ENCODE peak calls at places on chromosomes 7 and 10, in ten cellular contexts. R, M, F, K, G, Q, B, T, H and E are unnamed samples.

GRCh38 chr7:94810496-94810895 is 96.9 kb upstream of the PPP1R9A start:
- DNase-seq in R (no peak), M (no peak), F (no peak), K (no peak), G (no peak), Q (no peak), B (no peak), T (no peak), H (peak; percentile 54), E (no peak)

GRCh38 chr10:24240001-24240751 is 31.2 kb downstream of the KIAA1217 start:
- DNase-seq in R (no peak), M (no peak), F (no peak), K (peak; percentile 43), G (no peak), Q (no peak), B (peak; percentile 54), T (no peak), H (no peak), E (no peak)

GRCh38 chr10:115093776-115094361 is 704 bp downstream of the ATRNL1 start:
- DNase-seq in R (peak; percentile 33), M (no peak), F (no peak), K (peak; percentile 2), G (no peak), Q (no peak), B (no peak), T (peak; percentile 75), H (no peak), E (no peak)

GRCh38 chr10:8402469-8403074 is 348.1 kb downstream of the GATA3 start:
- DNase-seq in R (no peak), M (peak; percentile 5), F (no peak), K (no peak), G (no peak), Q (no peak), B (peak; percentile 48), T (no peak), H (peak; percentile 50), E (no peak)

GRCh38 chr10:29895436-29895835 is 163.9 kb downstream of the JCAD start:
- DNase-seq in R (no peak), M (no peak), F (peak; percentile 88), K (peak; percentile 84), G (peak; percentile 22), Q (peak; percentile 71), B (peak; percentile 91), T (no peak), H (peak; percentile 99), E (peak; percentile 71)

GRCh38 chr10:44627591-44628354 is 242.9 kb upstream of the CXCL12 start:
- DNase-seq in R (no peak), M (peak; percentile 82), F (no peak), K (peak; percentile 90), G (no peak), Q (no peak), B (peak; percentile 88), T (no peak), H (peak; percentile 75), E (no peak)

GRCh38 chr7:78232806-78233205 is 434.2 kb downstream of the PHTF2 start:
- DNase-seq in R (no peak), M (no peak), F (no peak), K (peak; percentile 70), G (no peak), Q (no peak), B (no peak), T (no peak), H (peak; percentile 46), E (no peak)

GRCh38 chr7:21355406-21355874 is 72.4 kb upstream of the SP4 start:
- DNase-seq in R (no peak), M (no peak), F (no peak), K (no peak), G (no peak), Q (no peak), B (no peak), T (no peak), H (no peak), E (no peak)

GRCh38 chr10:58784361-58784760 is 271.7 kb downstream of the BICC1 start:
- DNase-seq in R (no peak), M (peak; percentile 40), F (no peak), K (no peak), G (no peak), Q (no peak), B (peak; percentile 55), T (no peak), H (no peak), E (no peak)

GRCh38 chr10:100656479-100656878 is 88.9 kb upstream of the PAX2 start:
- DNase-seq in R (peak; percentile 65), M (no peak), F (no peak), K (peak; percentile 43), G (no peak), Q (peak; percentile 79), B (peak; percentile 49), T (peak; percentile 69), H (no peak), E (no peak)

GRCh38 chr7:1734331-1734730 is 64.3 kb downstream of the ELFN1 start:
- DNase-seq in R (no peak), M (no peak), F (no peak), K (no peak), G (no peak), Q (no peak), B (no peak), T (no peak), H (no peak), E (no peak)

DNA sequence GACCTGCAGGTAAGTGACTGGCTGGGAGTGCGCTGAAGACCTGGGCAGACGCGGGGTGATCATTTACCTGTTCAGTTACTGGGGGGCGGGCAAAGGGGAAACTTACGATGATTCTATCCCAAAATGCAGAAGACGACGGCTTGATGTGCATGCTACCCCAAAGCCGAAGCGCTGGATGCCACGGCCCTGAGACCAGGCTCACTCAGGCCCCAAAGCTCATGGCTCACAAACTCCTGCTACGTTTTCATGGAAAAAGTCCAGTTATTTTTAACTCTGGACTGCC is 200.6 kb downstream of the DIP2C start:
- DNase-seq in R (no peak), M (no peak), F (no peak), K (no peak), G (no peak), Q (no peak), B (no peak), T (no peak), H (no peak), E (no peak)
- H3K4me1 ChIP-seq in R (peaks cover 5% of the 10 kb centered on the region), M (no peaks in the 10 kb centered on the region), F (peaks cover 25% of the 10 kb centered on the region), K (peaks cover 24% of the 10 kb centered on the region), G (peaks cover 61% of the 10 kb centered on the region), Q (no peaks in the 10 kb centered on the region), B (no peaks in the 10 kb centered on the region), T (no peaks in the 10 kb centered on the region), H (peaks cover 11% of the 10 kb centered on the region), E (peaks cover 58% of the 10 kb centered on the region)

GRCh38 chr10:101691081-101691480 is 3.9 kb downstream of the FBXW4 start:
- DNase-seq in R (no peak), M (no peak), F (no peak), K (no peak), G (no peak), Q (no peak), B (no peak), T (no peak), H (no peak), E (no peak)
- H3K4me1 ChIP-seq in R (peaks cover 22% of the 10 kb centered on the region), M (peaks cover 16% of the 10 kb centered on the region), F (peaks cover 21% of the 10 kb centered on the region), K (peaks cover 23% of the 10 kb centered on the region), G (peaks cover 36% of the 10 kb centered on the region), Q (peaks cover 27% of the 10 kb centered on the region), B (peaks cover 61% of the 10 kb centered on the region), T (peaks cover 25% of the 10 kb centered on the region), H (peaks cover 4% of the 10 kb centered on the region), E (peaks cover 36% of the 10 kb centered on the region)

DNA sequence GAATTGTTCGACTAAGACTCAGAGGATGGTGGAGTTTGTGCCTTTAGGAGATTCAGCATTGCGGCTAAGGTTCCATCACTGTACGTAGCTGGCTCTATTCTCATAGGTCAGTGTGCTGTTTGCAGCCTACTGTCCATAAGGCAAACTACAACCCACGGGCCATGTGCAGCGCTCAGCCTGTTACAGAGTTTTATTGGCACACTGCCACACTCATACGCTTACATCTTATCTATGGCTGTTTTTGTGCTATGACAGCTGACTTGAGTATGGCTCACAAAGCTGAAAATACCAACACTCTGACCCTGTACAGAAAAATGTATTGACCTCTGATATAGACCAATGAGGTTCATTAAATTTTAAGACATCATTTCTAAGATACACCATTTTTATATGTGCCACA is 114.5 kb downstream of the ARID5B start:
- DNase-seq in R (no peak), M (no peak), F (peak; percentile 57), K (no peak), G (no peak), Q (no peak), B (peak; percentile 85), T (no peak), H (no peak), E (no peak)
- H3K4me1 ChIP-seq in R (no peaks in the 10 kb centered on the region), M (peaks cover 10% of the 10 kb centered on the region), F (peaks cover 19% of the 10 kb centered on the region), K (peaks cover 50% of the 10 kb centered on the region), G (peaks cover 47% of the 10 kb centered on the region), Q (peaks cover 15% of the 10 kb centered on the region), B (no peaks in the 10 kb centered on the region), T (peaks cover 15% of the 10 kb centered on the region), H (peaks cover 16% of the 10 kb centered on the region), E (peaks cover 42% of the 10 kb centered on the region)

GRCh38 chr7:69780377-69780776 is 182.1 kb downstream of the AUTS2 start:
- DNase-seq in R (no peak), M (no peak), F (no peak), K (no peak), G (peak; percentile 33), Q (peak; percentile 72), B (peak; percentile 25), T (no peak), H (peak; percentile 68), E (no peak)

GRCh38 chr7:69787736-69788431 is 189.6 kb downstream of the AUTS2 start:
- DNase-seq in R (no peak), M (no peak), F (no peak), K (no peak), G (no peak), Q (no peak), B (no peak), T (no peak), H (no peak), E (no peak)

GRCh38 chr7:69781412-69781846 is 183.2 kb downstream of the AUTS2 start:
- DNase-seq in R (no peak), M (no peak), F (no peak), K (peak; percentile 53), G (no peak), Q (no peak), B (peak; percentile 69), T (no peak), H (peak; percentile 78), E (peak; percentile 23)

GRCh38 chr7:69786707-69787395 is 188.6 kb downstream of the AUTS2 start:
- DNase-seq in R (no peak), M (no peak), F (no peak), K (no peak), G (no peak), Q (no peak), B (peak; percentile 38), T (no peak), H (peak; percentile 49), E (no peak)

DNA sequence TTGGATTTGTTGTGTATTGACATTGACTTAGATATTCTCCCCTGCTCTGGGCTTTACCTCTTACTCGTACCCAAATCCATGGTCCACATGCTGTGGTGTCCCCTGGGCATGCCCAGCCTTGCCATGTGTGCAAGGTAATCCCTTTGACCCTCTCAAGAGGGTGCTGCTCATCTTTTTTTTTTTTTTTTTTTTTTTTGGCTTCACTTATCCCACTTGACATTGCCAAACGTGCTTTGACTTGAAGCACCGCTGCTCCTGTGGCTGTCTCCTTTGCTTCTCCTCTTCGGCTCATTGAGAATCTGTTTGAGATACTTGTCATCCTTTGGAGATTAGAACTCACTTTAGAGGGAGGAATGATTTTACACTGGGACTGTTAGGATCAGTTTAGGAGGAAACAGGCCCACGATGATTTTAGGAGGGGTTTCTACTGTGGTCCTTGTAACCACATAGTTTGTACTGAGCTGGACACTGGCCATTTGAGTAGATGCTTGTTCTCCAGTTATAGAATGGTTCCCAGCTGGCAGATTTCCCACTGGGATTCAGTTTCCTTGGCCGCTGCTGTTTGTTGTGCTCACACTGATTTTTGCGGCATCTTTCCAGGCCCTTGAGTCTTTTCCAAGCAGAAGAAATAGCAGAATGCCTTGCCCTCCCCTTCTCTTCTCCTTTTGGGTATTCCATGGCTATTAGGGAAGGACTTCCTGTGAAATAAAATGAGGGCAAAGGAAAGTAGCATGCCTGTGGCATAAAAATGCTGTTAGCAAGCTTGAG is 184.8 kb downstream of the AUTS2 start:
- DNase-seq in R (no peak), M (no peak), F (peak; percentile 83), K (peak; percentile 25), G (peak; percentile 56), Q (no peak), B (peak; percentile 90), T (no peak), H (peak; percentile 73), E (peak; percentile 62)
- H3K4me1 ChIP-seq in R (peaks cover 21% of the 10 kb centered on the region), M (no peaks in the 10 kb centered on the region), F (peaks cover 17% of the 10 kb centered on the region), K (no peaks in the 10 kb centered on the region), G (peaks cover 33% of the 10 kb centered on the region), Q (peaks cover 5% of the 10 kb centered on the region), B (peaks cover 24% of the 10 kb centered on the region), T (no peaks in the 10 kb centered on the region), H (no peaks in the 10 kb centered on the region), E (peaks cover 40% of the 10 kb centered on the region)